ENCODE peak calls at places on chromosome 7, in six cellular contexts. R is NCI-H2171 treated with DMSO at 0.1 percent for 48 hours, B is memory B cell, T is heart left ventricle, O is BE2C, Q is GM12891. K is an unnamed sample.

GRCh38 chr7:45155357-45155900 is 2.2 kb upstream of the RAMP3 start:
- DNase-seq in R (no peak), B (no peak), T (no peak), O (no peak), Q (no peak), K (no peak)

GRCh38 chr7:1055084-1055450 is 10.7 kb downstream of the GPR146 start:
- DNase-seq in R (no peak), B (no peak), T (peak), O (peak), Q (no peak), K (peak)

GRCh38 chr7:111827863-111828504 is 265.7 kb upstream of the IMMP2L start:
- DNase-seq in R (no peak), B (no peak), T (no peak), O (no peak), Q (no peak), K (no peak)

GRCh38 chr7:34564091-34564490 is 93.9 kb upstream of the NPSR1 start:
- DNase-seq in R (no peak), B (no peak), T (no peak), O (no peak), Q (no peak), K (no peak)

GRCh38 chr7:28442540-28443420 is 30.5 kb downstream of the CREB5 start:
- DNase-seq in R (no peak), B (no peak), T (no peak), O (no peak), Q (no peak), K (no peak)

GRCh38 chr7:47085491-47086275 is 496.2 kb downstream of the TNS3 start:
- DNase-seq in R (no peak), B (no peak), T (no peak), O (no peak), Q (no peak), K (peak)

GRCh38 chr7:44914992-44915607 is 29.8 kb upstream of the PURB start:
- DNase-seq in R (no peak), B (peak), T (no peak), O (no peak), Q (peak), K (no peak)

GRCh38 chr7:142377567-142377966 is 119.7 kb upstream of the PRSS58 start:
- DNase-seq in R (no peak), B (no peak), T (no peak), O (no peak), Q (no peak), K (no peak)

GRCh38 chr7:158166386-158167340 is 421.0 kb downstream of the PTPRN2 start:
- DNase-seq in R (no peak), B (no peak), T (no peak), O (peak), Q (no peak), K (no peak)

GRCh38 chr7:26850193-26850651 is 14.2 kb downstream of the SKAP2 start:
- DNase-seq in R (no peak), B (no peak), T (no peak), O (no peak), Q (no peak), K (no peak)

GRCh38 chr7:68748934-68749695 is 849.2 kb upstream of the AUTS2 start:
- DNase-seq in R (peak), B (no peak), T (no peak), O (no peak), Q (no peak), K (no peak)

GRCh38 chr7:27159278-27160146 is 3.0 kb upstream of the HOXA7 start:
- DNase-seq in R (no peak), B (no peak), T (no peak), O (peak), Q (no peak), K (no peak)

GRCh38 chr7:94698275-94698674 is 42.3 kb upstream of the SGCE start:
- DNase-seq in R (no peak), B (no peak), T (no peak), O (no peak), Q (no peak), K (peak)

GRCh38 chr7:20484366-20484765 is 131.1 kb upstream of the ABCB5 start:
- DNase-seq in R (no peak), B (no peak), T (no peak), O (no peak), Q (no peak), K (no peak)

GRCh38 chr7:25009271-25009670 is 29.3 kb upstream of the OSBPL3 start:
- DNase-seq in R (no peak), B (no peak), T (no peak), O (no peak), Q (no peak), K (peak)

GRCh38 chr7:143882020-143882610 is 19.9 kb downstream of the TCAF1 start:
- DNase-seq in R (peak), B (no peak), T (peak), O (peak), Q (no peak), K (no peak)

GRCh38 chr7:3404490-3404889 is 103.4 kb downstream of the SDK1 start:
- DNase-seq in R (peak), B (no peak), T (no peak), O (peak), Q (no peak), K (peak)

GRCh38 chr7:64892666-64893269 is 10.3 kb upstream of the ZNF273 start:
- DNase-seq in R (peak), B (no peak), T (no peak), O (no peak), Q (no peak), K (no peak)

GRCh38 chr7:55065079-55065478 is 46.3 kb downstream of the EGFR start:
- DNase-seq in R (no peak), B (no peak), T (no peak), O (peak), Q (no peak), K (peak)

GRCh38 chr7:159091041-159091440 is 53.6 kb downstream of the VIPR2 start:
- DNase-seq in R (no peak), B (no peak), T (peak), O (no peak), Q (no peak), K (no peak)

GRCh38 chr7:159012353-159013069 is 132.2 kb downstream of the VIPR2 start:
- DNase-seq in R (no peak), B (no peak), T (peak), O (no peak), Q (no peak), K (no peak)

GRCh38 chr7:95636140-95636539 is 39.8 kb upstream of the PDK4 start:
- DNase-seq in R (no peak), B (no peak), T (no peak), O (no peak), Q (no peak), K (no peak)

GRCh38 chr7:3250725-3251124 is 50.3 kb upstream of the SDK1 start:
- DNase-seq in R (no peak), B (no peak), T (no peak), O (no peak), Q (no peak), K (no peak)

GRCh38 chr7:110839866-110840265 is 251.1 kb upstream of the LRRN3 start:
- DNase-seq in R (peak), B (no peak), T (peak), O (peak), Q (no peak), K (no peak)

GRCh38 chr7:120023494-120024167 is 249.3 kb upstream of the KCND2 start:
- DNase-seq in R (no peak), B (no peak), T (no peak), O (no peak), Q (no peak), K (peak)

GRCh38 chr7:129522088-129522970 is 20.0 kb downstream of the SMKR1 start:
- DNase-seq in R (no peak), B (no peak), T (no peak), O (no peak), Q (no peak), K (no peak)

GRCh38 chr7:74452748-74453320 is 872 bp upstream of the GTF2IRD1 start:
- DNase-seq in R (no peak), B (no peak), T (no peak), O (no peak), Q (no peak), K (peak)

GRCh38 chr7:36863901-36864701 is 139.8 kb upstream of the AOAH start:
- DNase-seq in R (no peak), B (no peak), T (no peak), O (peak), Q (no peak), K (no peak)

GRCh38 chr7:122974229-122974628 is 21.3 kb downstream of the TAS2R16 start:
- DNase-seq in R (no peak), B (no peak), T (no peak), O (no peak), Q (no peak), K (no peak)

GRCh38 chr7:116018731-116019130 is 11.8 kb downstream of the TFEC start:
- DNase-seq in R (no peak), B (no peak), T (no peak), O (no peak), Q (no peak), K (no peak)

GRCh38 chr7:1706721-1707613 is 36.9 kb downstream of the ELFN1 start:
- DNase-seq in R (no peak), B (no peak), T (no peak), O (peak), Q (peak), K (no peak)